ENCODE peak calls at places on chromosome 14, in six cellular contexts. One of them, this sample, is unnamed.

GRCh38 chr14:71105177-71105576 is 197.9 kb downstream of the PCNX1 start:
- DNase-seq in A549: no peak
- DNase-seq in activated naive CD8-positive, alpha-beta T cell treated with anti-CD3 and anti-CD28 coated beads, Interleukin-2, amount 50 U/mL, for 24 hours: no peak
- DNase-seq in NCI-H1436: no peak
- DNase-seq in T-cell: no peak
- DNase-seq in endodermal cell: no peak
- DNase-seq in this sample: no peak

GRCh38 chr14:90398315-90398811 is 1.5 kb downstream of the CALM1 start:
- DNase-seq in A549: no peak
- DNase-seq in activated naive CD8-positive, alpha-beta T cell treated with anti-CD3 and anti-CD28 coated beads, Interleukin-2, amount 50 U/mL, for 24 hours: peak; percentile 57
- DNase-seq in NCI-H1436: peak; percentile 23
- DNase-seq in T-cell: peak; percentile 71
- DNase-seq in endodermal cell: peak; percentile 73
- DNase-seq in this sample: no peak

GRCh38 chr14:60125918-60126317 is 34.2 kb downstream of the PCNX4 start:
- DNase-seq in A549: no peak
- DNase-seq in activated naive CD8-positive, alpha-beta T cell treated with anti-CD3 and anti-CD28 coated beads, Interleukin-2, amount 50 U/mL, for 24 hours: no peak
- DNase-seq in NCI-H1436: no peak
- DNase-seq in T-cell: no peak
- DNase-seq in endodermal cell: no peak
- DNase-seq in this sample: no peak

GRCh38 chr14:100278702-100279101 is 27.5 kb downstream of the SLC25A29 start:
- DNase-seq in A549: no peak
- DNase-seq in activated naive CD8-positive, alpha-beta T cell treated with anti-CD3 and anti-CD28 coated beads, Interleukin-2, amount 50 U/mL, for 24 hours: no peak
- DNase-seq in NCI-H1436: no peak
- DNase-seq in T-cell: no peak
- DNase-seq in endodermal cell: peak; percentile 34
- DNase-seq in this sample: no peak

GRCh38 chr14:52879958-52880357 is 70.9 kb downstream of the FERMT2 start:
- DNase-seq in A549: no peak
- DNase-seq in activated naive CD8-positive, alpha-beta T cell treated with anti-CD3 and anti-CD28 coated beads, Interleukin-2, amount 50 U/mL, for 24 hours: no peak
- DNase-seq in NCI-H1436: no peak
- DNase-seq in T-cell: no peak
- DNase-seq in endodermal cell: no peak
- DNase-seq in this sample: no peak

GRCh38 chr14:82604819-82605218 is 1071.2 kb upstream of the SEL1L start:
- DNase-seq in A549: no peak
- DNase-seq in activated naive CD8-positive, alpha-beta T cell treated with anti-CD3 and anti-CD28 coated beads, Interleukin-2, amount 50 U/mL, for 24 hours: no peak
- DNase-seq in NCI-H1436: no peak
- DNase-seq in T-cell: no peak
- DNase-seq in endodermal cell: no peak
- DNase-seq in this sample: no peak

GRCh38 chr14:56812364-56813103 is 2.3 kb upstream of the OTX2 start:
- DNase-seq in A549: no peak
- DNase-seq in activated naive CD8-positive, alpha-beta T cell treated with anti-CD3 and anti-CD28 coated beads, Interleukin-2, amount 50 U/mL, for 24 hours: no peak
- DNase-seq in NCI-H1436: no peak
- DNase-seq in T-cell: no peak
- DNase-seq in endodermal cell: peak; percentile 76
- DNase-seq in this sample: peak; percentile 60

GRCh38 chr14:104253223-104253822 is 114.9 kb downstream of the KIF26A start:
- DNase-seq in A549: no peak
- DNase-seq in activated naive CD8-positive, alpha-beta T cell treated with anti-CD3 and anti-CD28 coated beads, Interleukin-2, amount 50 U/mL, for 24 hours: no peak
- DNase-seq in NCI-H1436: no peak
- DNase-seq in T-cell: no peak
- DNase-seq in endodermal cell: no peak
- DNase-seq in this sample: no peak

GRCh38 chr14:93133476-93133875 is 17.8 kb upstream of the ITPK1 start:
- DNase-seq in A549: no peak
- DNase-seq in activated naive CD8-positive, alpha-beta T cell treated with anti-CD3 and anti-CD28 coated beads, Interleukin-2, amount 50 U/mL, for 24 hours: no peak
- DNase-seq in NCI-H1436: no peak
- DNase-seq in T-cell: no peak
- DNase-seq in endodermal cell: no peak
- DNase-seq in this sample: no peak

GRCh38 chr14:21985081-21985480 is 311.5 kb upstream of the OR4E1 start:
- DNase-seq in A549: no peak
- DNase-seq in activated naive CD8-positive, alpha-beta T cell treated with anti-CD3 and anti-CD28 coated beads, Interleukin-2, amount 50 U/mL, for 24 hours: no peak
- DNase-seq in NCI-H1436: no peak
- DNase-seq in T-cell: no peak
- DNase-seq in endodermal cell: no peak
- DNase-seq in this sample: no peak

GRCh38 chr14:74223016-74223415 is 16.2 kb upstream of the VSX2 start:
- DNase-seq in A549: no peak
- DNase-seq in activated naive CD8-positive, alpha-beta T cell treated with anti-CD3 and anti-CD28 coated beads, Interleukin-2, amount 50 U/mL, for 24 hours: no peak
- DNase-seq in NCI-H1436: no peak
- DNase-seq in T-cell: no peak
- DNase-seq in endodermal cell: no peak
- DNase-seq in this sample: no peak

GRCh38 chr14:29222671-29223268 is 456.2 kb downstream of the FOXG1 start:
- DNase-seq in A549: no peak
- DNase-seq in activated naive CD8-positive, alpha-beta T cell treated with anti-CD3 and anti-CD28 coated beads, Interleukin-2, amount 50 U/mL, for 24 hours: no peak
- DNase-seq in NCI-H1436: peak; percentile 12
- DNase-seq in T-cell: no peak
- DNase-seq in endodermal cell: peak; percentile 53
- DNase-seq in this sample: peak; percentile 2

GRCh38 chr14:64983439-64984310 is 3.0 kb upstream of the FNTB start:
- DNase-seq in A549: peak; percentile 55
- DNase-seq in activated naive CD8-positive, alpha-beta T cell treated with anti-CD3 and anti-CD28 coated beads, Interleukin-2, amount 50 U/mL, for 24 hours: no peak
- DNase-seq in NCI-H1436: peak; percentile 33
- DNase-seq in T-cell: no peak
- DNase-seq in endodermal cell: no peak
- DNase-seq in this sample: peak; percentile 81

GRCh38 chr14:86450075-86450474 is 920.1 kb downstream of the FLRT2 start:
- DNase-seq in A549: no peak
- DNase-seq in activated naive CD8-positive, alpha-beta T cell treated with anti-CD3 and anti-CD28 coated beads, Interleukin-2, amount 50 U/mL, for 24 hours: no peak
- DNase-seq in NCI-H1436: no peak
- DNase-seq in T-cell: no peak
- DNase-seq in endodermal cell: no peak
- DNase-seq in this sample: no peak

GRCh38 chr14:38409081-38409705 is 153.3 kb upstream of the CLEC14A start:
- DNase-seq in A549: no peak
- DNase-seq in activated naive CD8-positive, alpha-beta T cell treated with anti-CD3 and anti-CD28 coated beads, Interleukin-2, amount 50 U/mL, for 24 hours: no peak
- DNase-seq in NCI-H1436: no peak
- DNase-seq in T-cell: no peak
- DNase-seq in endodermal cell: no peak
- DNase-seq in this sample: no peak

GRCh38 chr14:76081642-76082041 is 70.1 kb upstream of the GPATCH2L start:
- DNase-seq in A549: no peak
- DNase-seq in activated naive CD8-positive, alpha-beta T cell treated with anti-CD3 and anti-CD28 coated beads, Interleukin-2, amount 50 U/mL, for 24 hours: no peak
- DNase-seq in NCI-H1436: no peak
- DNase-seq in T-cell: no peak
- DNase-seq in endodermal cell: no peak
- DNase-seq in this sample: no peak

GRCh38 chr14:53670701-53671100 is 285.9 kb downstream of the BMP4 start:
- DNase-seq in A549: no peak
- DNase-seq in activated naive CD8-positive, alpha-beta T cell treated with anti-CD3 and anti-CD28 coated beads, Interleukin-2, amount 50 U/mL, for 24 hours: no peak
- DNase-seq in NCI-H1436: no peak
- DNase-seq in T-cell: no peak
- DNase-seq in endodermal cell: no peak
- DNase-seq in this sample: no peak

GRCh38 chr14:60815371-60815770 is 80.8 kb downstream of the MNAT1 start:
- DNase-seq in A549: no peak
- DNase-seq in activated naive CD8-positive, alpha-beta T cell treated with anti-CD3 and anti-CD28 coated beads, Interleukin-2, amount 50 U/mL, for 24 hours: no peak
- DNase-seq in NCI-H1436: peak; percentile 4
- DNase-seq in T-cell: no peak
- DNase-seq in endodermal cell: no peak
- DNase-seq in this sample: no peak

GRCh38 chr14:24903337-24903736 is 146.6 kb downstream of the STXBP6 start:
- DNase-seq in A549: no peak
- DNase-seq in activated naive CD8-positive, alpha-beta T cell treated with anti-CD3 and anti-CD28 coated beads, Interleukin-2, amount 50 U/mL, for 24 hours: no peak
- DNase-seq in NCI-H1436: no peak
- DNase-seq in T-cell: no peak
- DNase-seq in endodermal cell: no peak
- DNase-seq in this sample: no peak

GRCh38 chr14:98185036-98185435 is 1087.0 kb downstream of the BCL11B start:
- DNase-seq in A549: no peak
- DNase-seq in activated naive CD8-positive, alpha-beta T cell treated with anti-CD3 and anti-CD28 coated beads, Interleukin-2, amount 50 U/mL, for 24 hours: no peak
- DNase-seq in NCI-H1436: no peak
- DNase-seq in T-cell: no peak
- DNase-seq in endodermal cell: no peak
- DNase-seq in this sample: no peak

GRCh38 chr14:99484106-99484505 is 2.9 kb downstream of the CCNK start:
- DNase-seq in A549: no peak
- DNase-seq in activated naive CD8-positive, alpha-beta T cell treated with anti-CD3 and anti-CD28 coated beads, Interleukin-2, amount 50 U/mL, for 24 hours: no peak
- DNase-seq in NCI-H1436: no peak
- DNase-seq in T-cell: no peak
- DNase-seq in endodermal cell: no peak
- DNase-seq in this sample: no peak

GRCh38 chr14:100219126-100219785 is 19.7 kb upstream of the YY1 start:
- DNase-seq in A549: no peak
- DNase-seq in activated naive CD8-positive, alpha-beta T cell treated with anti-CD3 and anti-CD28 coated beads, Interleukin-2, amount 50 U/mL, for 24 hours: no peak
- DNase-seq in NCI-H1436: no peak
- DNase-seq in T-cell: no peak
- DNase-seq in endodermal cell: no peak
- DNase-seq in this sample: no peak

GRCh38 chr14:22753586-22753985 is 12.9 kb upstream of the OXA1L start:
- DNase-seq in A549: no peak
- DNase-seq in activated naive CD8-positive, alpha-beta T cell treated with anti-CD3 and anti-CD28 coated beads, Interleukin-2, amount 50 U/mL, for 24 hours: no peak
- DNase-seq in NCI-H1436: no peak
- DNase-seq in T-cell: no peak
- DNase-seq in endodermal cell: no peak
- DNase-seq in this sample: no peak

GRCh38 chr14:105774001-105774400 is 247.6 kb downstream of the TMEM121 start:
- DNase-seq in A549: no peak
- DNase-seq in activated naive CD8-positive, alpha-beta T cell treated with anti-CD3 and anti-CD28 coated beads, Interleukin-2, amount 50 U/mL, for 24 hours: no peak
- DNase-seq in NCI-H1436: no peak
- DNase-seq in T-cell: no peak
- DNase-seq in endodermal cell: no peak
- DNase-seq in this sample: no peak

GRCh38 chr14:63524537-63525155 is 18.5 kb downstream of the PPP2R5E start:
- DNase-seq in A549: no peak
- DNase-seq in activated naive CD8-positive, alpha-beta T cell treated with anti-CD3 and anti-CD28 coated beads, Interleukin-2, amount 50 U/mL, for 24 hours: no peak
- DNase-seq in NCI-H1436: no peak
- DNase-seq in T-cell: no peak
- DNase-seq in endodermal cell: no peak
- DNase-seq in this sample: no peak

GRCh38 chr14:85530626-85531025 is 682 bp downstream of the FLRT2 start:
- DNase-seq in A549: no peak
- DNase-seq in activated naive CD8-positive, alpha-beta T cell treated with anti-CD3 and anti-CD28 coated beads, Interleukin-2, amount 50 U/mL, for 24 hours: no peak
- DNase-seq in NCI-H1436: no peak
- DNase-seq in T-cell: no peak
- DNase-seq in endodermal cell: no peak
- DNase-seq in this sample: no peak

GRCh38 chr14:93036652-93037341 is 78.9 kb downstream of the ITPK1 start:
- DNase-seq in A549: no peak
- DNase-seq in activated naive CD8-positive, alpha-beta T cell treated with anti-CD3 and anti-CD28 coated beads, Interleukin-2, amount 50 U/mL, for 24 hours: no peak
- DNase-seq in NCI-H1436: no peak
- DNase-seq in T-cell: no peak
- DNase-seq in endodermal cell: no peak
- DNase-seq in this sample: no peak